ENCODE peak calls at places on chromosome 14, in four cellular contexts. G is HCT116, A is WTC11, X is GM12878. T is an unnamed sample.

GRCh38 chr14:35687335-35687939 is 121.7 kb downstream of the RALGAPA1 start:
- DNase-seq in X (peak), A (peak), G (peak), T (peak)

GRCh38 chr14:65290830-65291229 is 121.7 kb upstream of the FUT8 start:
- DNase-seq in X (no peak), G (peak), A (no peak), T (no peak)

GRCh38 chr14:81831128-81831815 is 297.6 kb upstream of the SEL1L start:
- DNase-seq in X (no peak), A (no peak), G (no peak), T (no peak)

GRCh38 chr14:75258079-75258802 is 20.4 kb upstream of the FOS start:
- DNase-seq in X (no peak), A (no peak), G (no peak), T (no peak)

GRCh38 chr14:40133484-40133883 is 701.3 kb upstream of the FBXO33 start:
- DNase-seq in X (no peak), G (no peak), A (no peak), T (no peak)

GRCh38 chr14:64444140-64444539 is 21.2 kb upstream of the AKAP5 start:
- DNase-seq in X (no peak), A (no peak), G (no peak), T (no peak)

GRCh38 chr14:25396128-25396527 is 346.2 kb upstream of the STXBP6 start:
- DNase-seq in X (no peak), A (no peak), G (no peak), T (no peak)

GRCh38 chr14:20682435-20683124 is 1.8 kb upstream of the RNASE4 start:
- DNase-seq in A (peak), X (no peak), G (peak), T (peak)

GRCh38 chr14:88910386-88910785 is 85.9 kb downstream of the TTC8 start:
- DNase-seq in A (no peak), X (no peak), G (no peak), T (no peak)

GRCh38 chr14:47675239-47675488 is 241 bp downstream of the MDGA2 start:
- DNase-seq in G (no peak), A (no peak), X (no peak), T (no peak)

GRCh38 chr14:90017371-90017770 is 44.4 kb upstream of the KCNK13 start:
- DNase-seq in A (no peak), G (no peak), X (no peak), T (no peak)

GRCh38 chr14:68395585-68395984 is 397.3 kb downstream of the ZFP36L1 start:
- DNase-seq in A (no peak), G (no peak), X (no peak), T (no peak)

GRCh38 chr14:71908141-71908540 is 24.1 kb upstream of the RGS6 start:
- DNase-seq in X (no peak), A (no peak), G (no peak), T (no peak)

GRCh38 chr14:99516156-99517045 is 35.2 kb downstream of the CCNK start:
- DNase-seq in G (no peak), X (no peak), A (peak), T (no peak)

GRCh38 chr14:77025744-77026165 is 2.8 kb downstream of the IRF2BPL start:
- DNase-seq in G (no peak), A (peak), X (no peak), T (no peak)

GRCh38 chr14:87874676-87875075 is 118.3 kb downstream of the GALC start:
- DNase-seq in A (no peak), G (no peak), X (no peak), T (no peak)

GRCh38 chr14:100534528-100535286 is 52.5 kb downstream of the BEGAIN start:
- DNase-seq in X (no peak), A (peak), G (no peak), T (no peak)

GRCh38 chr14:57982802-57983201 is 116.9 kb upstream of the SLC35F4 start:
- DNase-seq in X (no peak), G (no peak), A (peak), T (no peak)

GRCh38 chr14:77760381-77761204 is at the start of gene SNW1:
- DNase-seq in G (peak), X (no peak), A (peak), T (peak)

GRCh38 chr14:59576332-59577294 is at the start of gene CCDC175:
- DNase-seq in A (peak), X (peak), G (peak), T (peak)

GRCh38 chr14:99093532-99094517 is 178.2 kb downstream of the BCL11B start:
- DNase-seq in A (no peak), X (no peak), G (no peak), T (no peak)

GRCh38 chr14:83706555-83706954 is 1823.4 kb upstream of the FLRT2 start:
- DNase-seq in X (no peak), A (peak), G (no peak), T (no peak)

GRCh38 chr14:100348779-100349708 is 25.9 kb downstream of the SLC25A47 start:
- DNase-seq in X (no peak), G (no peak), A (no peak), T (no peak)

GRCh38 chr14:66432334-66432733 is 53.8 kb upstream of the CCDC196 start:
- DNase-seq in G (no peak), X (no peak), A (no peak), T (no peak)

GRCh38 chr14:50000215-50001145 is 107.6 kb downstream of the ARF6 start:
- DNase-seq in G (peak), X (no peak), A (peak), T (peak)

GRCh38 chr14:71647086-71647784 is 285.0 kb upstream of the RGS6 start:
- DNase-seq in G (peak), X (no peak), A (no peak), T (no peak)

GRCh38 chr14:99930420-99931274 is 134.6 kb upstream of the EVL start:
- DNase-seq in A (no peak), X (peak), G (no peak), T (no peak)

GRCh38 chr14:99791476-99792283 is 1.5 kb upstream of the EML1 start:
- DNase-seq in G (no peak), X (no peak), A (no peak), T (no peak)

GRCh38 chr14:103224996-103225874 is 102.0 kb downstream of the TNFAIP2 start:
- DNase-seq in G (no peak), A (no peak), X (no peak), T (no peak)

GRCh38 chr14:101927859-101928258 is 36.5 kb upstream of the DYNC1H1 start:
- DNase-seq in X (no peak), A (no peak), G (no peak), T (no peak)

GRCh38 chr14:88542857-88543795 is 11.7 kb downstream of the PTPN21 start:
- DNase-seq in X (no peak), A (no peak), G (no peak), T (no peak)

GRCh38 chr14:21300892-21301291 is 21.0 kb downstream of the RPGRIP1 start:
- DNase-seq in X (no peak), A (peak), G (no peak), T (no peak)

GRCh38 chr14:21084988-21085853 is 13.2 kb downstream of the ZNF219 start:
- DNase-seq in G (no peak), A (no peak), X (no peak), T (no peak)

GRCh38 chr14:56119221-56119967 is 1.2 kb downstream of the PELI2 start:
- DNase-seq in G (no peak), A (peak), X (no peak), T (peak)

DNA sequence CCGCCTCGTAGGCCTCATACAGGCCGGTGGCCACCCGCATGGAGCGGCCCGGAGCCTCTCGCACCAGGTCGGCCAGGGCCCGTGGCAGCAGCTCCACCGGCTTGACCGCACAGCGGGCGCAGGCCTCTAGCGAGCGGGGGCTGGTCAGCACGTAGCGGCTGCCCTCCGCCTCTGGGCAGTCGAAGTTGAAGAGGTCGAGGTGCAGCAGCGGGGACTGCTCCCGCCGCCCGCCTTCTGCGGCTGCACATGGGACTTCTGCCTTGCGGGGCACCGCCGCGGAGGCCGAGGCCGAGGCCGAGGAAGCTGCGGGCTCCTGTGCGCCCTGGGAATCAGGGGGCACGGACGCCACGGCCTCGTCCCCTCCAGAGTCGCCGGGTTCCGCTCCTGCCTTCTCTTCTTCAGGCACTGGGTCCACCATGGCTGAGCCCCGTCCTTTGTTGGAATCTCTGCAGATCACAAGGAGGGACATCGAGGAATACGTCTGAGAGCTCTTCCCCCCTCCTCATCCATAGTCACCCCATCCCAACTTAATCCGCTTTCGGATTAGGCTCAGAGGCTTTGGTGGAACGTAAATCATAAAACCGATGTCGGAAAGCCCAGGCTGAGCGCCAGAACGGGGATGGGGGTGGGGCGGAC is 1.3 kb downstream of the CCDC177 start:
- DNase-seq in X (no peak), G (no peak), A (no peak), T (no peak)
- TF ChIP-seq SP1 in X (no peak), G (no peak), A (no peak), T (no peak)

DNA sequence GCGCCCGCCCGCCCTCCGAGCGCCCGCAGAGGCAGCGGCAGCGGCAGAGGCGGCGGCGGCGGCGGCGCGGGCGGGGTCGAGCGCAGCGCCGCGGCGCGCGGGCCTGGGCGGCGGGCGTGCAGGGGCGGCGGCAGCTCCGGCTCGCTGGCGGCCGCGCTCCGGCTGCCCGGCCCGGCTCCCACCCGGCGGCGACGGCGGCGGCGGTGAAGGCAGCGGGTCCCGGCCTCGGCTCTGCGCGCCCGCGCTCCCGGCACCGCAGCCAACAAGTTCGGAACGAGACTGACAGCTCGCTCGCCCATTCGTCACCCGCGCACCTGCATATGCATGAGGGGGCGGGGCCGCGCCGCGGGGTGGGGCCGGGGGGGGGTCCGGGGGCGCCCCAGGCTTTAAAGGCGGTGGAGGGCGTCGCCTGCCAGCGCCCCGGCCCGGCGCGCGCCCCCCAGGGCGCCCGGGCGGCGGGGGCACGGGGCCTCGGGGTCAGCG is at the start of gene JAG2:
- DNase-seq in G (no peak), X (no peak), A (peak), T (peak)
- TF ChIP-seq SP1 in G (no peak), X (no peak), A (no peak), T (no peak)

DNA sequence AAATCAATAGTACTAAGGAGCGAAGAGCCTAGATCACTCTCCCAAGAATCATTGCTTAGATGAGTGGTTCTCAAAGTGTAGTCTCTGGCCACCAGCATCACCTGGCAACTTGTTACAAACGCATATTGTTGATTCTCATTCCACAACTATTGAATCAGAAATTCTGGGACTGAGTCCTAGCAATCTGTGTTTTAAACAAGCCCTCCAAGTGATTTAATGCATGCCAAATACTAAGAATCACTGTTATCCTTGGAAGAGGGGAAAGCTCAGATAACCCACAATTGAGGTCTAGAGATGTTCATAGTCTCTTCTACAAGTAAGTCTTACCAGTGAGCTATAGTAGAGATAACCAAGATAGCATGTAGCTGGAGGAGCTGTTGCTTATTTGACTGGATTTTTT is 666.6 kb downstream of the DIO2 start:
- DNase-seq in X (no peak), A (no peak), G (no peak), T (no peak)
- TF ChIP-seq SP1 in X (no peak), A (no peak), G (no peak), T (no peak)

GRCh38 chr14:51552768-51553426 is 98.8 kb upstream of the FRMD6 start:
- DNase-seq in A (no peak), X (no peak), G (no peak), T (no peak)

GRCh38 chr14:51552275-51552674 is 99.4 kb upstream of the FRMD6 start:
- DNase-seq in A (peak), X (no peak), G (no peak), T (no peak)

GRCh38 chr14:51554953-51555352 is 96.8 kb upstream of the FRMD6 start:
- DNase-seq in X (no peak), G (no peak), A (no peak), T (no peak)

GRCh38 chr14:51554339-51554920 is 97.3 kb upstream of the FRMD6 start:
- DNase-seq in G (no peak), X (no peak), A (no peak), T (no peak)
- TF ChIP-seq SP1 in G (no peak), X (no peak), A (no peak), T (no peak)

DNA sequence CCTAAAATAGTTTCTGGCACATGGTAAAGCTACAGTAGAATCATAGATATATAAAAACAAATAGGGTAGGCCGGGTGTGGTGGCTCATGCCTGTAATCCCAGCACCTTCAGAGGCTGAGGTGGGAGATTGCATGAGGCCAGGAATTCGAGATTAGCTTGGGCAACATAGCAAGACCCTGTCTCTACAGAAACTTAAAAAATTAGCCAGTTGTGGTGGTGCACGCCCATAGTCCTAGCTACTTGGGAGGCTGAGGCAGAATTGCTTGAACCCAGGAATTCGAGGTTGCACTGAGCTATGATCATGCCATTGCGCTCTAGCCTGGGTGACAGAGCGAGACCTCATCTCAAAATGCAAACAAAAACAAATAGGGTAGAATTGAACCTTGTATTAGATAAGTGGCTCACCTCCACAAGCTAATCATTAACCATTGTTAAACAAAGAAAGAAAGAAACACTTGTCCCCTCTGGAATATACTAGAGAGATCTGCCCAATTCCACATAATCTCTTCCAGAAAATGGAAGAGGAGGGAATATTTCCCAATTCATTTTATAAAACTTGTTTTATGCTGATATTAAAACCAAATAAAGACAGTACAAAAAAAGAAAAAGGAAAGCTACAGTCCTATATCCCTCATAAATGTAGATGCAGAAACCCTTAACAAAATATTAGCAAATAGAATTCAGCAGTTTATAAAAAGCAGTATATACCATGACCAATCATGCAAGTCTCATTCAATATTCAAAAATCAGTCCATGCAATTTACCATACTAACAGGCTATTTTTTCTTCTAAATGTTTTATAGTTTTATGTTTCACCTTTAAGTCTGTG is 22.7 kb upstream of the DHRS2 start:
- DNase-seq in A (no peak), G (no peak), X (no peak), T (no peak)
- TF ChIP-seq SP1 in A (no peak), G (no peak), X (no peak), T (no peak)